ENCODE peak calls at places on chromosomes 7 and 10, in nine cellular contexts. One of them, this sample, is unnamed.

GRCh38 chr10:121157998-121158397 is 306.8 kb downstream of the WDR11 start:
- DNase-seq in GM04504: no peak
- DNase-seq in PC-9: no peak
- DNase-seq in HT-29: peak
- DNase-seq in activated T-helper 9 cell treated with anti-CD3 and anti-CD28 coated beads, Interleukin-2, amount 50 U/mL, for 16 hours: no peak
- DNase-seq in RPMI7951: peak
- DNase-seq in PC-3: no peak
- DNase-seq in cardiac fibroblast: no peak
- DNase-seq in activated T-cell treated with anti-CD3 and anti-CD28 coated beads for 24 hours: no peak
- DNase-seq in this sample: no peak

GRCh38 chr7:50962962-50963374 is 180.3 kb upstream of the GRB10 start:
- DNase-seq in PC-9: peak
- DNase-seq in HT-29: peak
- DNase-seq in cardiac fibroblast: peak
- DNase-seq in PC-3: peak
- DNase-seq in RPMI7951: peak
- DNase-seq in GM04504: peak
- DNase-seq in activated T-helper 9 cell treated with anti-CD3 and anti-CD28 coated beads, Interleukin-2, amount 50 U/mL, for 16 hours: no peak
- DNase-seq in activated T-cell treated with anti-CD3 and anti-CD28 coated beads for 24 hours: no peak
- DNase-seq in this sample: no peak

GRCh38 chr10:121444515-121444914 is 153.7 kb downstream of the FGFR2 start:
- DNase-seq in HT-29: no peak
- DNase-seq in activated T-helper 9 cell treated with anti-CD3 and anti-CD28 coated beads, Interleukin-2, amount 50 U/mL, for 16 hours: no peak
- DNase-seq in RPMI7951: no peak
- DNase-seq in PC-9: no peak
- DNase-seq in PC-3: no peak
- DNase-seq in activated T-cell treated with anti-CD3 and anti-CD28 coated beads for 24 hours: no peak
- DNase-seq in cardiac fibroblast: no peak
- DNase-seq in GM04504: no peak
- DNase-seq in this sample: no peak

GRCh38 chr10:69335063-69335587 is 56.8 kb downstream of the HK1 start:
- DNase-seq in cardiac fibroblast: peak
- DNase-seq in RPMI7951: no peak
- DNase-seq in PC-9: no peak
- DNase-seq in PC-3: no peak
- DNase-seq in HT-29: peak
- DNase-seq in activated T-cell treated with anti-CD3 and anti-CD28 coated beads for 24 hours: no peak
- DNase-seq in GM04504: no peak
- DNase-seq in activated T-helper 9 cell treated with anti-CD3 and anti-CD28 coated beads, Interleukin-2, amount 50 U/mL, for 16 hours: no peak
- DNase-seq in this sample: peak

GRCh38 chr7:141776374-141776773 is at the start of gene TAS2R4:
- DNase-seq in activated T-cell treated with anti-CD3 and anti-CD28 coated beads for 24 hours: no peak
- DNase-seq in HT-29: no peak
- DNase-seq in PC-9: no peak
- DNase-seq in GM04504: no peak
- DNase-seq in PC-3: no peak
- DNase-seq in activated T-helper 9 cell treated with anti-CD3 and anti-CD28 coated beads, Interleukin-2, amount 50 U/mL, for 16 hours: no peak
- DNase-seq in RPMI7951: no peak
- DNase-seq in cardiac fibroblast: no peak
- DNase-seq in this sample: no peak

GRCh38 chr7:139505563-139505962 is 17.9 kb upstream of the CLEC2L start:
- DNase-seq in activated T-helper 9 cell treated with anti-CD3 and anti-CD28 coated beads, Interleukin-2, amount 50 U/mL, for 16 hours: no peak
- DNase-seq in PC-9: no peak
- DNase-seq in GM04504: no peak
- DNase-seq in HT-29: no peak
- DNase-seq in cardiac fibroblast: peak
- DNase-seq in PC-3: peak
- DNase-seq in activated T-cell treated with anti-CD3 and anti-CD28 coated beads for 24 hours: no peak
- DNase-seq in RPMI7951: no peak
- DNase-seq in this sample: no peak

GRCh38 chr10:103748020-103748419 is 107.4 kb downstream of the SH3PXD2A start:
- DNase-seq in activated T-cell treated with anti-CD3 and anti-CD28 coated beads for 24 hours: no peak
- DNase-seq in GM04504: no peak
- DNase-seq in PC-9: peak
- DNase-seq in RPMI7951: no peak
- DNase-seq in HT-29: no peak
- DNase-seq in cardiac fibroblast: no peak
- DNase-seq in PC-3: peak
- DNase-seq in activated T-helper 9 cell treated with anti-CD3 and anti-CD28 coated beads, Interleukin-2, amount 50 U/mL, for 16 hours: no peak
- DNase-seq in this sample: no peak

GRCh38 chr10:22986771-22987542 is 59.1 kb downstream of the ARMC3 start:
- DNase-seq in cardiac fibroblast: peak
- DNase-seq in HT-29: peak
- DNase-seq in activated T-helper 9 cell treated with anti-CD3 and anti-CD28 coated beads, Interleukin-2, amount 50 U/mL, for 16 hours: no peak
- DNase-seq in GM04504: no peak
- DNase-seq in PC-3: peak
- DNase-seq in activated T-cell treated with anti-CD3 and anti-CD28 coated beads for 24 hours: no peak
- DNase-seq in RPMI7951: peak
- DNase-seq in PC-9: no peak
- DNase-seq in this sample: no peak

GRCh38 chr10:49254556-49255318 is 44.2 kb upstream of the C10orf71 start:
- DNase-seq in RPMI7951: no peak
- DNase-seq in activated T-cell treated with anti-CD3 and anti-CD28 coated beads for 24 hours: no peak
- DNase-seq in activated T-helper 9 cell treated with anti-CD3 and anti-CD28 coated beads, Interleukin-2, amount 50 U/mL, for 16 hours: no peak
- DNase-seq in PC-9: no peak
- DNase-seq in cardiac fibroblast: no peak
- DNase-seq in PC-3: no peak
- DNase-seq in GM04504: no peak
- DNase-seq in HT-29: no peak
- DNase-seq in this sample: no peak

GRCh38 chr10:132575320-132576201 is 38.0 kb downstream of the INPP5A start:
- DNase-seq in HT-29: peak
- DNase-seq in activated T-helper 9 cell treated with anti-CD3 and anti-CD28 coated beads, Interleukin-2, amount 50 U/mL, for 16 hours: no peak
- DNase-seq in GM04504: no peak
- DNase-seq in PC-9: peak
- DNase-seq in cardiac fibroblast: peak
- DNase-seq in activated T-cell treated with anti-CD3 and anti-CD28 coated beads for 24 hours: no peak
- DNase-seq in RPMI7951: peak
- DNase-seq in PC-3: peak
- DNase-seq in this sample: peak

GRCh38 chr10:119575506-119575905 is 21.3 kb downstream of the TIAL1 start:
- DNase-seq in RPMI7951: peak
- DNase-seq in activated T-helper 9 cell treated with anti-CD3 and anti-CD28 coated beads, Interleukin-2, amount 50 U/mL, for 16 hours: no peak
- DNase-seq in GM04504: peak
- DNase-seq in activated T-cell treated with anti-CD3 and anti-CD28 coated beads for 24 hours: no peak
- DNase-seq in HT-29: no peak
- DNase-seq in PC-3: no peak
- DNase-seq in PC-9: no peak
- DNase-seq in cardiac fibroblast: peak
- DNase-seq in this sample: no peak

GRCh38 chr7:100745184-100745583 is 11.8 kb downstream of the ZAN start:
- DNase-seq in RPMI7951: peak
- DNase-seq in GM04504: peak
- DNase-seq in HT-29: no peak
- DNase-seq in PC-3: no peak
- DNase-seq in activated T-helper 9 cell treated with anti-CD3 and anti-CD28 coated beads, Interleukin-2, amount 50 U/mL, for 16 hours: no peak
- DNase-seq in activated T-cell treated with anti-CD3 and anti-CD28 coated beads for 24 hours: no peak
- DNase-seq in PC-9: no peak
- DNase-seq in cardiac fibroblast: peak
- DNase-seq in this sample: no peak

GRCh38 chr7:99267530-99268360 is 4.9 kb upstream of the MYH16 start:
- DNase-seq in GM04504: peak
- DNase-seq in cardiac fibroblast: peak
- DNase-seq in PC-9: peak
- DNase-seq in activated T-helper 9 cell treated with anti-CD3 and anti-CD28 coated beads, Interleukin-2, amount 50 U/mL, for 16 hours: no peak
- DNase-seq in PC-3: peak
- DNase-seq in RPMI7951: peak
- DNase-seq in HT-29: peak
- DNase-seq in activated T-cell treated with anti-CD3 and anti-CD28 coated beads for 24 hours: no peak
- DNase-seq in this sample: peak

GRCh38 chr10:76336213-76336963 is 905.0 kb downstream of the LRMDA start:
- DNase-seq in HT-29: no peak
- DNase-seq in cardiac fibroblast: peak
- DNase-seq in RPMI7951: peak
- DNase-seq in PC-9: no peak
- DNase-seq in PC-3: no peak
- DNase-seq in activated T-helper 9 cell treated with anti-CD3 and anti-CD28 coated beads, Interleukin-2, amount 50 U/mL, for 16 hours: no peak
- DNase-seq in activated T-cell treated with anti-CD3 and anti-CD28 coated beads for 24 hours: no peak
- DNase-seq in GM04504: no peak
- DNase-seq in this sample: no peak

GRCh38 chr10:96548589-96548988 is 34.9 kb upstream of the TLL2 start:
- DNase-seq in GM04504: no peak
- DNase-seq in activated T-helper 9 cell treated with anti-CD3 and anti-CD28 coated beads, Interleukin-2, amount 50 U/mL, for 16 hours: no peak
- DNase-seq in HT-29: no peak
- DNase-seq in cardiac fibroblast: no peak
- DNase-seq in activated T-cell treated with anti-CD3 and anti-CD28 coated beads for 24 hours: no peak
- DNase-seq in PC-3: no peak
- DNase-seq in RPMI7951: peak
- DNase-seq in PC-9: no peak
- DNase-seq in this sample: no peak

GRCh38 chr7:130758429-130759056 is 24.5 kb upstream of the KLF14 start:
- DNase-seq in PC-3: peak
- DNase-seq in PC-9: peak
- DNase-seq in activated T-cell treated with anti-CD3 and anti-CD28 coated beads for 24 hours: no peak
- DNase-seq in RPMI7951: peak
- DNase-seq in cardiac fibroblast: peak
- DNase-seq in HT-29: peak
- DNase-seq in activated T-helper 9 cell treated with anti-CD3 and anti-CD28 coated beads, Interleukin-2, amount 50 U/mL, for 16 hours: no peak
- DNase-seq in GM04504: peak
- DNase-seq in this sample: no peak

GRCh38 chr10:109430844-109431243 is 492.5 kb downstream of the XPNPEP1 start:
- DNase-seq in PC-3: peak
- DNase-seq in activated T-helper 9 cell treated with anti-CD3 and anti-CD28 coated beads, Interleukin-2, amount 50 U/mL, for 16 hours: no peak
- DNase-seq in activated T-cell treated with anti-CD3 and anti-CD28 coated beads for 24 hours: no peak
- DNase-seq in GM04504: no peak
- DNase-seq in PC-9: no peak
- DNase-seq in RPMI7951: no peak
- DNase-seq in HT-29: no peak
- DNase-seq in cardiac fibroblast: no peak
- DNase-seq in this sample: no peak

GRCh38 chr10:95346715-95347401 is 56.1 kb upstream of the PDLIM1 start:
- DNase-seq in PC-3: peak
- DNase-seq in activated T-cell treated with anti-CD3 and anti-CD28 coated beads for 24 hours: no peak
- DNase-seq in activated T-helper 9 cell treated with anti-CD3 and anti-CD28 coated beads, Interleukin-2, amount 50 U/mL, for 16 hours: no peak
- DNase-seq in GM04504: no peak
- DNase-seq in RPMI7951: peak
- DNase-seq in PC-9: peak
- DNase-seq in cardiac fibroblast: peak
- DNase-seq in HT-29: peak
- DNase-seq in this sample: no peak

GRCh38 chr10:74825371-74826141 is 844 bp upstream of the KAT6B start:
- DNase-seq in PC-3: peak
- DNase-seq in HT-29: no peak
- DNase-seq in PC-9: no peak
- DNase-seq in GM04504: no peak
- DNase-seq in activated T-helper 9 cell treated with anti-CD3 and anti-CD28 coated beads, Interleukin-2, amount 50 U/mL, for 16 hours: no peak
- DNase-seq in activated T-cell treated with anti-CD3 and anti-CD28 coated beads for 24 hours: no peak
- DNase-seq in cardiac fibroblast: no peak
- DNase-seq in RPMI7951: no peak
- DNase-seq in this sample: peak

This sample was measured in C1 segment of cervical spinal cord.